ENCODE peak calls at places on chromosomes 3 and 15, in ten cellular contexts. One of them, this sample, is unnamed.

GRCh38 chr3:170703121-170703588 is 117.3 kb upstream of the SLC7A14 start:
- DNase-seq in NCI-H774: no peak
- DNase-seq in colonic mucosa: no peak
- DNase-seq in cardiac muscle cell: peak
- DNase-seq in Caco-2: no peak
- DNase-seq in activated CD4-positive, alpha-beta T cell treated with anti-CD3 and anti-CD28 coated beads, Interleukin-2, amount 10 ng/mL, durations not matched to agents 7 days and 5 days: no peak
- DNase-seq in activated T-cell treated with anti-CD3 and anti-CD28 coated beads for 24 hours: no peak
- DNase-seq in choroid plexus epithelial cell: peak
- DNase-seq in Calu3: no peak
- DNase-seq in neuronal stem cell: no peak
- DNase-seq in this sample: no peak

GRCh38 chr3:27056326-27056725 is 312.9 kb downstream of the NEK10 start:
- DNase-seq in Caco-2: no peak
- DNase-seq in cardiac muscle cell: no peak
- DNase-seq in colonic mucosa: no peak
- DNase-seq in Calu3: no peak
- DNase-seq in activated T-cell treated with anti-CD3 and anti-CD28 coated beads for 24 hours: no peak
- DNase-seq in activated CD4-positive, alpha-beta T cell treated with anti-CD3 and anti-CD28 coated beads, Interleukin-2, amount 10 ng/mL, durations not matched to agents 7 days and 5 days: no peak
- DNase-seq in neuronal stem cell: no peak
- DNase-seq in NCI-H774: no peak
- DNase-seq in choroid plexus epithelial cell: no peak
- DNase-seq in this sample: no peak

GRCh38 chr3:29171583-29171990 is 109.3 kb upstream of the RBMS3 start:
- DNase-seq in neuronal stem cell: no peak
- DNase-seq in choroid plexus epithelial cell: peak
- DNase-seq in colonic mucosa: no peak
- DNase-seq in NCI-H774: no peak
- DNase-seq in Caco-2: no peak
- DNase-seq in activated T-cell treated with anti-CD3 and anti-CD28 coated beads for 24 hours: no peak
- DNase-seq in activated CD4-positive, alpha-beta T cell treated with anti-CD3 and anti-CD28 coated beads, Interleukin-2, amount 10 ng/mL, durations not matched to agents 7 days and 5 days: peak
- DNase-seq in cardiac muscle cell: peak
- DNase-seq in Calu3: no peak
- DNase-seq in this sample: peak

GRCh38 chr3:160184655-160185054 is 40.6 kb upstream of the C3orf80 start:
- DNase-seq in Caco-2: no peak
- DNase-seq in activated CD4-positive, alpha-beta T cell treated with anti-CD3 and anti-CD28 coated beads, Interleukin-2, amount 10 ng/mL, durations not matched to agents 7 days and 5 days: no peak
- DNase-seq in activated T-cell treated with anti-CD3 and anti-CD28 coated beads for 24 hours: no peak
- DNase-seq in NCI-H774: no peak
- DNase-seq in colonic mucosa: no peak
- DNase-seq in cardiac muscle cell: peak
- DNase-seq in neuronal stem cell: no peak
- DNase-seq in Calu3: no peak
- DNase-seq in choroid plexus epithelial cell: peak
- DNase-seq in this sample: no peak

GRCh38 chr15:40421246-40422157 is 15.9 kb downstream of the IVD start:
- DNase-seq in colonic mucosa: peak
- DNase-seq in Caco-2: peak
- DNase-seq in cardiac muscle cell: peak
- DNase-seq in activated CD4-positive, alpha-beta T cell treated with anti-CD3 and anti-CD28 coated beads, Interleukin-2, amount 10 ng/mL, durations not matched to agents 7 days and 5 days: peak
- DNase-seq in Calu3: peak
- DNase-seq in neuronal stem cell: peak
- DNase-seq in choroid plexus epithelial cell: peak
- DNase-seq in NCI-H774: peak
- DNase-seq in activated T-cell treated with anti-CD3 and anti-CD28 coated beads for 24 hours: peak
- DNase-seq in this sample: peak

GRCh38 chr3:39434574-39434973 is 28.1 kb downstream of the RPSA start:
- DNase-seq in activated T-cell treated with anti-CD3 and anti-CD28 coated beads for 24 hours: no peak
- DNase-seq in activated CD4-positive, alpha-beta T cell treated with anti-CD3 and anti-CD28 coated beads, Interleukin-2, amount 10 ng/mL, durations not matched to agents 7 days and 5 days: no peak
- DNase-seq in neuronal stem cell: no peak
- DNase-seq in NCI-H774: no peak
- DNase-seq in choroid plexus epithelial cell: no peak
- DNase-seq in colonic mucosa: no peak
- DNase-seq in Calu3: no peak
- DNase-seq in Caco-2: no peak
- DNase-seq in cardiac muscle cell: no peak
- DNase-seq in this sample: no peak

GRCh38 chr3:89145995-89146394 is 38.6 kb downstream of the EPHA3 start:
- DNase-seq in Calu3: peak
- DNase-seq in cardiac muscle cell: peak
- DNase-seq in choroid plexus epithelial cell: peak
- DNase-seq in activated CD4-positive, alpha-beta T cell treated with anti-CD3 and anti-CD28 coated beads, Interleukin-2, amount 10 ng/mL, durations not matched to agents 7 days and 5 days: no peak
- DNase-seq in neuronal stem cell: no peak
- DNase-seq in colonic mucosa: no peak
- DNase-seq in Caco-2: no peak
- DNase-seq in NCI-H774: no peak
- DNase-seq in activated T-cell treated with anti-CD3 and anti-CD28 coated beads for 24 hours: no peak
- DNase-seq in this sample: no peak

GRCh38 chr3:65831733-65832425 is 206.8 kb downstream of the MAGI1 start:
- DNase-seq in neuronal stem cell: no peak
- DNase-seq in activated T-cell treated with anti-CD3 and anti-CD28 coated beads for 24 hours: no peak
- DNase-seq in Calu3: no peak
- DNase-seq in colonic mucosa: no peak
- DNase-seq in Caco-2: no peak
- DNase-seq in cardiac muscle cell: peak
- DNase-seq in NCI-H774: no peak
- DNase-seq in choroid plexus epithelial cell: peak
- DNase-seq in activated CD4-positive, alpha-beta T cell treated with anti-CD3 and anti-CD28 coated beads, Interleukin-2, amount 10 ng/mL, durations not matched to agents 7 days and 5 days: no peak
- DNase-seq in this sample: no peak

GRCh38 chr3:149662240-149662887 is 4.5 kb upstream of the WWTR1 start:
- DNase-seq in choroid plexus epithelial cell: no peak
- DNase-seq in NCI-H774: no peak
- DNase-seq in cardiac muscle cell: no peak
- DNase-seq in Caco-2: no peak
- DNase-seq in neuronal stem cell: no peak
- DNase-seq in Calu3: no peak
- DNase-seq in activated T-cell treated with anti-CD3 and anti-CD28 coated beads for 24 hours: no peak
- DNase-seq in activated CD4-positive, alpha-beta T cell treated with anti-CD3 and anti-CD28 coated beads, Interleukin-2, amount 10 ng/mL, durations not matched to agents 7 days and 5 days: no peak
- DNase-seq in colonic mucosa: no peak
- DNase-seq in this sample: no peak

GRCh38 chr15:99436472-99437314 is 129.1 kb upstream of the MEF2A start:
- DNase-seq in Caco-2: no peak
- DNase-seq in colonic mucosa: peak
- DNase-seq in activated CD4-positive, alpha-beta T cell treated with anti-CD3 and anti-CD28 coated beads, Interleukin-2, amount 10 ng/mL, durations not matched to agents 7 days and 5 days: no peak
- DNase-seq in choroid plexus epithelial cell: no peak
- DNase-seq in NCI-H774: no peak
- DNase-seq in activated T-cell treated with anti-CD3 and anti-CD28 coated beads for 24 hours: no peak
- DNase-seq in neuronal stem cell: no peak
- DNase-seq in Calu3: no peak
- DNase-seq in cardiac muscle cell: no peak
- DNase-seq in this sample: peak

GRCh38 chr3:69197922-69198540 is 75.6 kb upstream of the LMOD3 start:
- DNase-seq in activated T-cell treated with anti-CD3 and anti-CD28 coated beads for 24 hours: peak
- DNase-seq in NCI-H774: no peak
- DNase-seq in neuronal stem cell: no peak
- DNase-seq in choroid plexus epithelial cell: no peak
- DNase-seq in activated CD4-positive, alpha-beta T cell treated with anti-CD3 and anti-CD28 coated beads, Interleukin-2, amount 10 ng/mL, durations not matched to agents 7 days and 5 days: peak
- DNase-seq in Calu3: no peak
- DNase-seq in Caco-2: no peak
- DNase-seq in cardiac muscle cell: no peak
- DNase-seq in colonic mucosa: no peak
- DNase-seq in this sample: peak

GRCh38 chr3:154678271-154678670 is 248.3 kb upstream of the GPR149 start:
- DNase-seq in colonic mucosa: no peak
- DNase-seq in activated CD4-positive, alpha-beta T cell treated with anti-CD3 and anti-CD28 coated beads, Interleukin-2, amount 10 ng/mL, durations not matched to agents 7 days and 5 days: no peak
- DNase-seq in activated T-cell treated with anti-CD3 and anti-CD28 coated beads for 24 hours: no peak
- DNase-seq in neuronal stem cell: no peak
- DNase-seq in cardiac muscle cell: no peak
- DNase-seq in choroid plexus epithelial cell: no peak
- DNase-seq in NCI-H774: no peak
- DNase-seq in Caco-2: no peak
- DNase-seq in Calu3: no peak
- DNase-seq in this sample: no peak

GRCh38 chr3:126448893-126449180 is 26.9 kb downstream of the ZXDC start:
- DNase-seq in activated CD4-positive, alpha-beta T cell treated with anti-CD3 and anti-CD28 coated beads, Interleukin-2, amount 10 ng/mL, durations not matched to agents 7 days and 5 days: no peak
- DNase-seq in cardiac muscle cell: no peak
- DNase-seq in activated T-cell treated with anti-CD3 and anti-CD28 coated beads for 24 hours: no peak
- DNase-seq in choroid plexus epithelial cell: peak
- DNase-seq in Caco-2: no peak
- DNase-seq in Calu3: no peak
- DNase-seq in neuronal stem cell: no peak
- DNase-seq in colonic mucosa: peak
- DNase-seq in NCI-H774: no peak
- DNase-seq in this sample: no peak

GRCh38 chr3:124513610-124513997 is 216.6 kb upstream of the UMPS start:
- DNase-seq in Caco-2: no peak
- DNase-seq in activated T-cell treated with anti-CD3 and anti-CD28 coated beads for 24 hours: no peak
- DNase-seq in choroid plexus epithelial cell: no peak
- DNase-seq in cardiac muscle cell: no peak
- DNase-seq in neuronal stem cell: no peak
- DNase-seq in Calu3: no peak
- DNase-seq in NCI-H774: no peak
- DNase-seq in activated CD4-positive, alpha-beta T cell treated with anti-CD3 and anti-CD28 coated beads, Interleukin-2, amount 10 ng/mL, durations not matched to agents 7 days and 5 days: no peak
- DNase-seq in colonic mucosa: no peak
- DNase-seq in this sample: no peak

GRCh38 chr15:77475898-77476297 is 55.2 kb downstream of the HMG20A start:
- DNase-seq in colonic mucosa: no peak
- DNase-seq in cardiac muscle cell: no peak
- DNase-seq in Calu3: no peak
- DNase-seq in NCI-H774: no peak
- DNase-seq in activated CD4-positive, alpha-beta T cell treated with anti-CD3 and anti-CD28 coated beads, Interleukin-2, amount 10 ng/mL, durations not matched to agents 7 days and 5 days: no peak
- DNase-seq in activated T-cell treated with anti-CD3 and anti-CD28 coated beads for 24 hours: no peak
- DNase-seq in choroid plexus epithelial cell: no peak
- DNase-seq in neuronal stem cell: no peak
- DNase-seq in Caco-2: no peak
- DNase-seq in this sample: no peak